ENCODE peak calls at places on chromosomes 2 and 18, in eight cellular contexts. D is KG1, E is DMS153, Z is foreskin keratinocyte, Q is sciatic nerve, M is vagina, T is tibial nerve, X is NCI-H446 treated with DMSO at 0.1 percent for 48 hours. N is an unnamed sample.

GRCh38 chr2:191302459-191303155 is 57.4 kb downstream of the MYO1B start:
- DNase-seq in D (peak; percentile 8), M (no peak), T (no peak), Q (no peak), X (no peak), E (no peak), Z (no peak), N (no peak)

GRCh38 chr2:15623898-15624541 is 32.4 kb downstream of the DDX1 start:
- DNase-seq in Q (no peak), X (no peak), E (no peak), D (no peak), T (no peak), M (no peak), Z (no peak), N (no peak)

GRCh38 chr2:8329660-8330622 is 351.9 kb upstream of the ID2 start:
- DNase-seq in T (no peak), Q (no peak), D (no peak), M (no peak), Z (no peak), E (no peak), X (no peak), N (no peak)

GRCh38 chr2:136207030-136207623 is 89.2 kb upstream of the CXCR4 start:
- DNase-seq in T (no peak), D (no peak), M (no peak), Q (no peak), Z (no peak), E (no peak), X (no peak), N (no peak)

GRCh38 chr18:24790347-24790746 is 329.9 kb downstream of the HRH4 start:
- DNase-seq in X (no peak), T (no peak), Q (no peak), Z (no peak), D (no peak), E (no peak), M (no peak), N (no peak)

GRCh38 chr2:26471278-26471677 is 6.6 kb downstream of the OTOF start:
- DNase-seq in E (no peak), X (peak; percentile 24), Q (no peak), Z (no peak), D (no peak), T (no peak), M (no peak), N (peak; percentile 86)

GRCh38 chr2:147910990-147911473 is 66.2 kb downstream of the ACVR2A start:
- DNase-seq in D (peak; percentile 4), X (peak; percentile 42), M (no peak), E (peak; percentile 36), T (no peak), Q (no peak), Z (no peak), N (peak; percentile 24)

GRCh38 chr18:72830109-72830508 is 37.7 kb downstream of the NETO1 start:
- DNase-seq in Q (no peak), M (no peak), T (no peak), X (peak; percentile 80), D (peak; percentile 32), Z (no peak), E (no peak), N (no peak)

GRCh38 chr2:119485336-119486110 is 38.8 kb downstream of the SCTR start:
- DNase-seq in Z (no peak), D (no peak), T (no peak), X (no peak), M (peak; percentile 89), Q (no peak), E (no peak), N (peak; percentile 18)

GRCh38 chr2:117850015-117850414 is 35.5 kb downstream of the DDX18 start:
- DNase-seq in D (no peak), E (no peak), Z (no peak), T (no peak), M (no peak), X (no peak), Q (no peak), N (no peak)

GRCh38 chr2:18301421-18302139 is 258.9 kb downstream of the RDH14 start:
- DNase-seq in Z (no peak), T (no peak), D (no peak), Q (no peak), X (no peak), M (no peak), E (no peak), N (no peak)

GRCh38 chr18:48229445-48230052 is 179.6 kb downstream of the ZBTB7C start:
- DNase-seq in D (no peak), X (no peak), Q (no peak), T (no peak), E (no peak), M (no peak), Z (no peak), N (no peak)

GRCh38 chr2:64453710-64454315 is at the start of gene LGALSL:
- DNase-seq in Q (no peak), Z (peak; percentile 41), T (peak; percentile 65), D (no peak), M (no peak), E (peak; percentile 17), X (no peak), N (peak; percentile 93)

GRCh38 chr2:235521844-235522243 is 28.0 kb downstream of the AGAP1 start:
- DNase-seq in Z (no peak), T (no peak), M (no peak), X (peak; percentile 74), D (no peak), E (peak; percentile 83), Q (peak; percentile 19), N (peak; percentile 49)

GRCh38 chr2:162244559-162245031 is 1.4 kb upstream of the FAP start:
- DNase-seq in M (no peak), Q (no peak), T (no peak), E (no peak), Z (peak; percentile 98), X (no peak), D (no peak), N (no peak)